ENCODE peak calls at places on chromosomes 7 and 10, in four cellular contexts. One of them, this sample, is unnamed.

GRCh38 chr7:999149-999883 is 16.3 kb downstream of the CYP2W1 start:
- DNase-seq in WTC11: no peak
- DNase-seq in IMR-90: no peak
- DNase-seq in nephron progenitor cell: no peak
- DNase-seq in this sample: no peak

GRCh38 chr10:70564901-70565351 is 37.6 kb downstream of the PRF1 start:
- DNase-seq in nephron progenitor cell: no peak
- DNase-seq in IMR-90: no peak
- DNase-seq in WTC11: peak; percentile 5
- DNase-seq in this sample: no peak

GRCh38 chr10:72435570-72435969 is 80.9 kb upstream of the DNAJB12 start:
- DNase-seq in IMR-90: no peak
- DNase-seq in WTC11: no peak
- DNase-seq in nephron progenitor cell: no peak
- DNase-seq in this sample: no peak

GRCh38 chr7:84336303-84336702 is 141.7 kb upstream of the SEMA3A start:
- DNase-seq in IMR-90: peak; percentile 88
- DNase-seq in WTC11: no peak
- DNase-seq in nephron progenitor cell: no peak
- DNase-seq in this sample: no peak

GRCh38 chr7:105838273-105839141 is 37.9 kb downstream of the ATXN7L1 start:
- DNase-seq in WTC11: no peak
- DNase-seq in nephron progenitor cell: no peak
- DNase-seq in IMR-90: peak; percentile 73
- DNase-seq in this sample: peak; percentile 21

GRCh38 chr10:49592726-49593563 is 17.2 kb upstream of the SLC18A3 start:
- DNase-seq in nephron progenitor cell: peak; percentile 77
- DNase-seq in IMR-90: peak; percentile 43
- DNase-seq in WTC11: peak; percentile 83
- DNase-seq in this sample: peak; percentile 52

GRCh38 chr7:82122290-82122689 is 321.3 kb downstream of the CACNA2D1 start:
- DNase-seq in nephron progenitor cell: no peak
- DNase-seq in WTC11: no peak
- DNase-seq in IMR-90: no peak
- DNase-seq in this sample: no peak

GRCh38 chr7:31493714-31494181 is 20.1 kb upstream of the ITPRID1 start:
- DNase-seq in IMR-90: no peak
- DNase-seq in nephron progenitor cell: no peak
- DNase-seq in WTC11: no peak
- DNase-seq in this sample: peak; percentile 99

GRCh38 chr7:87330316-87330715 is 15.1 kb upstream of the CROT start:
- DNase-seq in IMR-90: no peak
- DNase-seq in WTC11: no peak
- DNase-seq in nephron progenitor cell: no peak
- DNase-seq in this sample: no peak

GRCh38 chr7:101743241-101743994 is 74.0 kb upstream of the CUX1 start:
- DNase-seq in IMR-90: peak; percentile 49
- DNase-seq in WTC11: peak; percentile 81
- DNase-seq in nephron progenitor cell: peak; percentile 83
- DNase-seq in this sample: peak; percentile 30

GRCh38 chr7:42197391-42197790 is 39.6 kb downstream of the GLI3 start:
- DNase-seq in WTC11: no peak
- DNase-seq in IMR-90: peak; percentile 50
- DNase-seq in nephron progenitor cell: no peak
- DNase-seq in this sample: no peak

GRCh38 chr7:16271990-16272665 is 149.2 kb downstream of the CRPPA start:
- DNase-seq in WTC11: no peak
- DNase-seq in nephron progenitor cell: no peak
- DNase-seq in IMR-90: peak; percentile 8
- DNase-seq in this sample: peak; percentile 24

GRCh38 chr10:69638642-69639041 is 8.6 kb downstream of the FAM241B start:
- DNase-seq in nephron progenitor cell: no peak
- DNase-seq in WTC11: no peak
- DNase-seq in IMR-90: no peak
- DNase-seq in this sample: no peak

GRCh38 chr7:103549786-103550185 is 103.8 kb upstream of the SLC26A5 start:
- DNase-seq in WTC11: no peak
- DNase-seq in IMR-90: no peak
- DNase-seq in nephron progenitor cell: no peak
- DNase-seq in this sample: no peak
- TF ChIP-seq CTCF in WTC11: no peak
- TF ChIP-seq CTCF in IMR-90: no peak
- TF ChIP-seq CTCF in nephron progenitor cell: no peak
- TF ChIP-seq CTCF in this sample: no peak

GRCh38 chr7:155007947-155008346 is 5.0 kb upstream of the PAXIP1 start:
- DNase-seq in IMR-90: no peak
- DNase-seq in WTC11: peak; percentile 39
- DNase-seq in nephron progenitor cell: no peak
- DNase-seq in this sample: no peak
- TF ChIP-seq CTCF in IMR-90: peak; percentile 20
- TF ChIP-seq CTCF in WTC11: no peak
- TF ChIP-seq CTCF in nephron progenitor cell: peak; percentile 30
- TF ChIP-seq CTCF in this sample: peak; percentile 27

DNA sequence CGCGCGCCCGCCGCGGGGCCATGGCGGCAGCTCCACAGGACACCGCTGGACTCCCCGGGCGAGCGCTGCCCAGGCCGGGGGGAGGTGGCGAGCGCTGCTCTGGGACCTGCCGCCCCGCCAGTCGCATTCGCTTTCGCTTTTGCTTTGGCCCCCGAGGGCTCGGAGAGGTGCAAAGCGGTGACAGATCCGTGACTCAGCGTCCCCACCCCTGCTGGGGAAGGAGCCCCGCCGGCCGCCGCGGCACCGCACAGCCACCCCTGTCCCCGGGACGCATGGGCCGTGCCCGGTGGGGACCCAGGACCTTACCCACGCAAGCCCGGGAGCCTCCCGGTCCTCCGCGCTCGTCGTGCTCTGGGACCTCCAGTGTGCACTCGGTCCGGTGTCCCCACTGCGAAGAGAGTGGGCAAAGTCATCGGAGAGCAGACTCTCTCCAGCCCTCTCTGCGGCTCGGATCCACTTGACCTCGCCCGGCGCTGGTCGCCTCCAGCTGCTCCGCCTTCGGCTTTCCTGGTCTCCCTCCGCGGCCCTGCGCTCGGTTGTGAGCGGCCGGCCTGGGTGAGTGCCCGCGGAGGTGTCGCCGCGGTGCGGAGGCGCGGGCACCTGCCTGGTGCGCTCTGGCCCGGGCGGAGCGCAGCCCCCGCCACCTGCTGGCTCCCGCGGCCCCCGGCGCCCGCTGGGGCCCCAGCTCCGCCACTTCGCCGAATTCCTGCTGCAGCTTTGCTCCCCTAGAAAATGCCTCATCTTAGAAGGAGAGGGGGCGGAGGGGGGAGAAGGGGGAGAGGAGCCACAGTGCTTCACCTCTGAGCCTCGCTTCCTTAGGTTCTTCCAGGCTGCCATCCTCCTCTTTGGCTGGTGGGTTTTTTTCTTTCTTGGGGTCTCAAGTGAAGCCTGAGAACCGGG is at the start of gene IL15RA:
- DNase-seq in WTC11: peak; percentile 71
- DNase-seq in nephron progenitor cell: peak; percentile 65
- DNase-seq in IMR-90: peak; percentile 72
- DNase-seq in this sample: peak; percentile 56
- TF ChIP-seq CTCF in WTC11: no peak
- TF ChIP-seq CTCF in nephron progenitor cell: no peak
- TF ChIP-seq CTCF in IMR-90: peak; percentile 9
- TF ChIP-seq CTCF in this sample: no peak

GRCh38 chr10:116006508-116006907 is 266.5 kb downstream of the GFRA1 start:
- DNase-seq in nephron progenitor cell: no peak
- DNase-seq in IMR-90: no peak
- DNase-seq in WTC11: no peak
- DNase-seq in this sample: no peak
- TF ChIP-seq CTCF in nephron progenitor cell: no peak
- TF ChIP-seq CTCF in IMR-90: no peak
- TF ChIP-seq CTCF in WTC11: no peak
- TF ChIP-seq CTCF in this sample: no peak

DNA sequence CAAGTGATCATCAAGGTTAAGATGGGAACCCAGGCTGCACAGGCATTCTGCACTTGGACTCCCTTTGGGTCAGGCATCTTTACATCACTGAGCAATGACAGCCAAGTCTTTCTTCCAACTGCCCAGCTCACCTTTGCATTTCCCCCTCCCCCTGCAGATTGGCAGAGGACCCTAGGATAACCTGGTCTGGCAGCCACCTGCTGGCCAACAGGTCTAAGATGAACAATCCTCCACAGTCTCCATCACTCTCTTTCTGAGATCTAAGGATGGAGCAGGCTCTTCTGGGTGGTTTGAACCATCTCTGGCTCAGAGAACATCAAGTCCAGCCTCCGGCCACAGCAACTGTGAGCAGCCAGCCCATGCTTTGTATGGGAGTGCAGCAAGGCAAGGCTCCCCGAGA is 75.8 kb downstream of the RAB11FIP2 start:
- DNase-seq in IMR-90: no peak
- DNase-seq in nephron progenitor cell: no peak
- DNase-seq in WTC11: no peak
- DNase-seq in this sample: no peak
- TF ChIP-seq CTCF in IMR-90: no peak
- TF ChIP-seq CTCF in nephron progenitor cell: no peak
- TF ChIP-seq CTCF in WTC11: no peak
- TF ChIP-seq CTCF in this sample: no peak

GRCh38 chr7:156435486-156436231 is 204.9 kb upstream of the RNF32 start:
- DNase-seq in WTC11: no peak
- DNase-seq in IMR-90: no peak
- DNase-seq in nephron progenitor cell: no peak
- DNase-seq in this sample: no peak
- TF ChIP-seq CTCF in WTC11: no peak
- TF ChIP-seq CTCF in IMR-90: no peak
- TF ChIP-seq CTCF in nephron progenitor cell: no peak
- TF ChIP-seq CTCF in this sample: no peak

GRCh38 chr7:4131043-4131442 is 551.1 kb upstream of the FOXK1 start:
- DNase-seq in IMR-90: no peak
- DNase-seq in WTC11: peak; percentile 51
- DNase-seq in nephron progenitor cell: no peak
- DNase-seq in this sample: no peak
- TF ChIP-seq CTCF in IMR-90: no peak
- TF ChIP-seq CTCF in WTC11: no peak
- TF ChIP-seq CTCF in nephron progenitor cell: no peak
- TF ChIP-seq CTCF in this sample: no peak

This sample was measured in bronchial epithelial cell.